ENCODE peak calls at places on chromosomes 13 and 19, in nine cellular contexts. One of them, this sample, is unnamed.
A peak's percentile ranks its signal among the peaks of the same experiment; 100 is the strongest.

GRCh38 chr13:20901668-20902437 is 693 bp downstream of the XPO4 start:
- DNase-seq in tibial nerve: no peak
- DNase-seq in effector memory CD4-positive, alpha-beta T cell: peak; percentile 3
- DNase-seq in DND-41: peak; percentile 43
- DNase-seq in heart left ventricle: no peak
- DNase-seq in A549: peak; percentile 42
- DNase-seq in psoas muscle: peak; percentile 40
- DNase-seq in PC-3: peak; percentile 55
- DNase-seq in ascending aorta: no peak
- DNase-seq in this sample: peak; percentile 13

GRCh38 chr19:18537431-18537830 is 5.9 kb downstream of the FKBP8 start:
- DNase-seq in tibial nerve: no peak
- DNase-seq in effector memory CD4-positive, alpha-beta T cell: no peak
- DNase-seq in DND-41: no peak
- DNase-seq in heart left ventricle: no peak
- DNase-seq in A549: no peak
- DNase-seq in psoas muscle: no peak
- DNase-seq in PC-3: no peak
- DNase-seq in ascending aorta: no peak
- DNase-seq in this sample: no peak

GRCh38 chr19:10189631-10190425 is 4.9 kb downstream of the DNMT1 start:
- DNase-seq in tibial nerve: no peak
- DNase-seq in effector memory CD4-positive, alpha-beta T cell: no peak
- DNase-seq in DND-41: no peak
- DNase-seq in heart left ventricle: no peak
- DNase-seq in A549: no peak
- DNase-seq in psoas muscle: no peak
- DNase-seq in PC-3: no peak
- DNase-seq in ascending aorta: no peak
- DNase-seq in this sample: no peak

GRCh38 chr13:68076046-68076445 is 845.9 kb upstream of the PCDH9 start:
- DNase-seq in tibial nerve: no peak
- DNase-seq in effector memory CD4-positive, alpha-beta T cell: no peak
- DNase-seq in DND-41: no peak
- DNase-seq in heart left ventricle: no peak
- DNase-seq in A549: no peak
- DNase-seq in psoas muscle: no peak
- DNase-seq in PC-3: no peak
- DNase-seq in ascending aorta: no peak
- DNase-seq in this sample: no peak

GRCh38 chr13:39232999-39233398 is 194.7 kb downstream of the NHLRC3 start:
- DNase-seq in tibial nerve: no peak
- DNase-seq in effector memory CD4-positive, alpha-beta T cell: no peak
- DNase-seq in DND-41: no peak
- DNase-seq in heart left ventricle: no peak
- DNase-seq in A549: no peak
- DNase-seq in psoas muscle: no peak
- DNase-seq in PC-3: no peak
- DNase-seq in ascending aorta: no peak
- DNase-seq in this sample: no peak

GRCh38 chr13:36862002-36862706 is 43.1 kb downstream of the RFXAP start:
- DNase-seq in tibial nerve: no peak
- DNase-seq in effector memory CD4-positive, alpha-beta T cell: no peak
- DNase-seq in DND-41: no peak
- DNase-seq in heart left ventricle: no peak
- DNase-seq in A549: no peak
- DNase-seq in psoas muscle: no peak
- DNase-seq in PC-3: peak; percentile 44
- DNase-seq in ascending aorta: no peak
- DNase-seq in this sample: no peak

GRCh38 chr19:6057651-6058365 is 52.5 kb downstream of the RFX2 start:
- DNase-seq in tibial nerve: no peak
- DNase-seq in effector memory CD4-positive, alpha-beta T cell: no peak
- DNase-seq in DND-41: no peak
- DNase-seq in heart left ventricle: no peak
- DNase-seq in A549: no peak
- DNase-seq in psoas muscle: no peak
- DNase-seq in PC-3: no peak
- DNase-seq in ascending aorta: no peak
- DNase-seq in this sample: no peak

GRCh38 chr13:47004022-47004421 is 107.2 kb upstream of the HTR2A start:
- DNase-seq in tibial nerve: no peak
- DNase-seq in effector memory CD4-positive, alpha-beta T cell: no peak
- DNase-seq in DND-41: no peak
- DNase-seq in heart left ventricle: no peak
- DNase-seq in A549: no peak
- DNase-seq in psoas muscle: no peak
- DNase-seq in PC-3: peak; percentile 11
- DNase-seq in ascending aorta: no peak
- DNase-seq in this sample: no peak

GRCh38 chr13:97855570-97855970 is 97.9 kb upstream of the IPO5 start:
- DNase-seq in tibial nerve: no peak
- DNase-seq in effector memory CD4-positive, alpha-beta T cell: no peak
- DNase-seq in DND-41: peak; percentile 28
- DNase-seq in heart left ventricle: no peak
- DNase-seq in A549: peak; percentile 65
- DNase-seq in psoas muscle: no peak
- DNase-seq in PC-3: peak; percentile 77
- DNase-seq in ascending aorta: no peak
- DNase-seq in this sample: no peak

GRCh38 chr13:72313546-72313945 is 413.9 kb downstream of the MZT1 start:
- DNase-seq in tibial nerve: no peak
- DNase-seq in effector memory CD4-positive, alpha-beta T cell: no peak
- DNase-seq in DND-41: no peak
- DNase-seq in heart left ventricle: no peak
- DNase-seq in A549: no peak
- DNase-seq in psoas muscle: no peak
- DNase-seq in PC-3: no peak
- DNase-seq in ascending aorta: no peak
- DNase-seq in this sample: no peak

GRCh38 chr19:5058456-5059190 is 89.7 kb downstream of the KDM4B start:
- DNase-seq in tibial nerve: no peak
- DNase-seq in effector memory CD4-positive, alpha-beta T cell: no peak
- DNase-seq in DND-41: no peak
- DNase-seq in heart left ventricle: no peak
- DNase-seq in A549: no peak
- DNase-seq in psoas muscle: no peak
- DNase-seq in PC-3: peak; percentile 50
- DNase-seq in ascending aorta: no peak
- DNase-seq in this sample: no peak

GRCh38 chr19:36378625-36379509 is at the start of gene ZFP14:
- DNase-seq in tibial nerve: peak; percentile 64
- DNase-seq in effector memory CD4-positive, alpha-beta T cell: peak; percentile 85
- DNase-seq in DND-41: peak; percentile 96
- DNase-seq in heart left ventricle: peak; percentile 97
- DNase-seq in A549: peak; percentile 98
- DNase-seq in psoas muscle: peak; percentile 94
- DNase-seq in PC-3: peak; percentile 87
- DNase-seq in ascending aorta: peak; percentile 95
- DNase-seq in this sample: peak; percentile 89

GRCh38 chr19:4722671-4723464 is 774 bp downstream of the DPP9 start:
- DNase-seq in tibial nerve: no peak
- DNase-seq in effector memory CD4-positive, alpha-beta T cell: no peak
- DNase-seq in DND-41: peak; percentile 43
- DNase-seq in heart left ventricle: no peak
- DNase-seq in A549: no peak
- DNase-seq in psoas muscle: no peak
- DNase-seq in PC-3: peak; percentile 42
- DNase-seq in ascending aorta: peak; percentile 84
- DNase-seq in this sample: no peak

GRCh38 chr19:7391218-7391670 is 42.5 kb downstream of the ARHGEF18 start:
- DNase-seq in tibial nerve: no peak
- DNase-seq in effector memory CD4-positive, alpha-beta T cell: no peak
- DNase-seq in DND-41: no peak
- DNase-seq in heart left ventricle: no peak
- DNase-seq in A549: peak; percentile 94
- DNase-seq in psoas muscle: no peak
- DNase-seq in PC-3: peak; percentile 97
- DNase-seq in ascending aorta: no peak
- DNase-seq in this sample: no peak

GRCh38 chr13:106496072-106496997 is 39.1 kb downstream of the EFNB2 start:
- DNase-seq in tibial nerve: no peak
- DNase-seq in effector memory CD4-positive, alpha-beta T cell: no peak
- DNase-seq in DND-41: no peak
- DNase-seq in heart left ventricle: no peak
- DNase-seq in A549: no peak
- DNase-seq in psoas muscle: no peak
- DNase-seq in PC-3: no peak
- DNase-seq in ascending aorta: no peak
- DNase-seq in this sample: no peak

GRCh38 chr19:21323000-21323399 is 6.2 kb downstream of the ZNF708 start:
- DNase-seq in tibial nerve: no peak
- DNase-seq in effector memory CD4-positive, alpha-beta T cell: no peak
- DNase-seq in DND-41: no peak
- DNase-seq in heart left ventricle: no peak
- DNase-seq in A549: no peak
- DNase-seq in psoas muscle: no peak
- DNase-seq in PC-3: no peak
- DNase-seq in ascending aorta: no peak
- DNase-seq in this sample: no peak

GRCh38 chr13:31008400-31009115 is 76.1 kb downstream of the TEX26 start:
- DNase-seq in tibial nerve: no peak
- DNase-seq in effector memory CD4-positive, alpha-beta T cell: no peak
- DNase-seq in DND-41: no peak
- DNase-seq in heart left ventricle: no peak
- DNase-seq in A549: no peak
- DNase-seq in psoas muscle: no peak
- DNase-seq in PC-3: no peak
- DNase-seq in ascending aorta: no peak
- DNase-seq in this sample: no peak

GRCh38 chr13:20503088-20504083 is 22.3 kb downstream of the CRYL1 start:
- DNase-seq in tibial nerve: no peak
- DNase-seq in effector memory CD4-positive, alpha-beta T cell: no peak
- DNase-seq in DND-41: no peak
- DNase-seq in heart left ventricle: no peak
- DNase-seq in A549: no peak
- DNase-seq in psoas muscle: no peak
- DNase-seq in PC-3: no peak
- DNase-seq in ascending aorta: no peak
- DNase-seq in this sample: no peak

GRCh38 chr13:98927954-98928927 is 49.6 kb downstream of the DOCK9 start:
- DNase-seq in tibial nerve: no peak
- DNase-seq in effector memory CD4-positive, alpha-beta T cell: no peak
- DNase-seq in DND-41: no peak
- DNase-seq in heart left ventricle: no peak
- DNase-seq in A549: no peak
- DNase-seq in psoas muscle: no peak
- DNase-seq in PC-3: no peak
- DNase-seq in ascending aorta: no peak
- DNase-seq in this sample: no peak

GRCh38 chr13:25214371-25215252 is 42.5 kb upstream of the AMER2 start:
- DNase-seq in tibial nerve: peak; percentile 43
- DNase-seq in effector memory CD4-positive, alpha-beta T cell: no peak
- DNase-seq in DND-41: no peak
- DNase-seq in heart left ventricle: no peak
- DNase-seq in A549: peak; percentile 2
- DNase-seq in psoas muscle: no peak
- DNase-seq in PC-3: peak; percentile 61
- DNase-seq in ascending aorta: peak; percentile 19
- DNase-seq in this sample: no peak

DNA sequence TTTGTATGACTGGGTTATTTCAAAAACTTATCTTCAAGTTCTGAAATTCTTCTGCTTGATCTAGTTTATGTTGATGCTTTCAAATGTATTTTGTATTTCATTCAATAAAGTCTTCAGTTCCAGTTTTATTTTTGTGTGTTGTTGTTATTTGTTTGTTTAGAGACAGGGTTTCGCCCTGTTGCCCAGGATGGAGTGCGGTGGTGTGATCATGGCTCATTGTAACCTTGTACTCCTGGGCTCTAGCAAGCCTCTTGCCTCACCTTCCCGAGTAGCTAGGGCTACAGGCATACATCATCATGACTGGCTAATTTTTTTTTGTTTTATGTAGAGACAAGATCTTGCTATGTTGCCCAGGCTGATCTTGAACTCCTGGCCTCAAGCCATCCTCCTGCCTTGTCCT is 40.3 kb upstream of the ARHGEF7 start:
- DNase-seq in tibial nerve: no peak
- DNase-seq in effector memory CD4-positive, alpha-beta T cell: no peak
- DNase-seq in DND-41: no peak
- DNase-seq in heart left ventricle: no peak
- DNase-seq in A549: no peak
- DNase-seq in psoas muscle: no peak
- DNase-seq in PC-3: no peak
- DNase-seq in ascending aorta: no peak
- DNase-seq in this sample: no peak
- H3K9me3 ChIP-seq in tibial nerve: peaks cover 44% of the 10 kb centered on the region
- H3K9me3 ChIP-seq in effector memory CD4-positive, alpha-beta T cell: peaks cover 6% of the 10 kb centered on the region
- H3K9me3 ChIP-seq in DND-41: peaks cover 32% of the 10 kb centered on the region
- H3K9me3 ChIP-seq in heart left ventricle: peaks cover 21% of the 10 kb centered on the region
- H3K9me3 ChIP-seq in A549: peaks cover 11% of the 10 kb centered on the region
- H3K9me3 ChIP-seq in psoas muscle: peaks cover 22% of the 10 kb centered on the region
- H3K9me3 ChIP-seq in PC-3: peaks cover 7% of the 10 kb centered on the region
- H3K9me3 ChIP-seq in ascending aorta: peaks cover 18% of the 10 kb centered on the region
- H3K9me3 ChIP-seq in this sample: peaks cover 3% of the 10 kb centered on the region

GRCh38 chr19:12527034-12527836 is 24.0 kb downstream of the ZNF564 start:
- DNase-seq in tibial nerve: no peak
- DNase-seq in effector memory CD4-positive, alpha-beta T cell: no peak
- DNase-seq in DND-41: no peak
- DNase-seq in heart left ventricle: no peak
- DNase-seq in A549: peak; percentile 62
- DNase-seq in psoas muscle: no peak
- DNase-seq in PC-3: peak; percentile 19
- DNase-seq in ascending aorta: no peak
- DNase-seq in this sample: no peak

GRCh38 chr19:12526542-12526941 is 24.7 kb downstream of the ZNF564 start:
- DNase-seq in tibial nerve: no peak
- DNase-seq in effector memory CD4-positive, alpha-beta T cell: no peak
- DNase-seq in DND-41: no peak
- DNase-seq in heart left ventricle: no peak
- DNase-seq in A549: no peak
- DNase-seq in psoas muscle: no peak
- DNase-seq in PC-3: no peak
- DNase-seq in ascending aorta: no peak
- DNase-seq in this sample: no peak

GRCh38 chr19:12521996-12522395 is 29.3 kb downstream of the ZNF564 start:
- DNase-seq in tibial nerve: no peak
- DNase-seq in effector memory CD4-positive, alpha-beta T cell: no peak
- DNase-seq in DND-41: peak; percentile 20
- DNase-seq in heart left ventricle: no peak
- DNase-seq in A549: peak; percentile 18
- DNase-seq in psoas muscle: no peak
- DNase-seq in PC-3: no peak
- DNase-seq in ascending aorta: no peak
- DNase-seq in this sample: no peak
- H3K9me3 ChIP-seq in tibial nerve: peaks cover 100% of the 10 kb centered on the region
- H3K9me3 ChIP-seq in effector memory CD4-positive, alpha-beta T cell: peaks cover 41% of the 10 kb centered on the region
- H3K9me3 ChIP-seq in DND-41: peaks cover 41% of the 10 kb centered on the region
- H3K9me3 ChIP-seq in heart left ventricle: peaks cover 58% of the 10 kb centered on the region
- H3K9me3 ChIP-seq in A549: peaks cover 85% of the 10 kb centered on the region
- H3K9me3 ChIP-seq in psoas muscle: peaks cover 91% of the 10 kb centered on the region
- H3K9me3 ChIP-seq in PC-3: peaks cover 61% of the 10 kb centered on the region
- H3K9me3 ChIP-seq in ascending aorta: peaks cover 100% of the 10 kb centered on the region
- H3K9me3 ChIP-seq in this sample: peaks cover 35% of the 10 kb centered on the region

GRCh38 chr19:57779220-57779845 is 9.9 kb downstream of the ZNF586 start:
- DNase-seq in tibial nerve: no peak
- DNase-seq in effector memory CD4-positive, alpha-beta T cell: no peak
- DNase-seq in DND-41: no peak
- DNase-seq in heart left ventricle: no peak
- DNase-seq in A549: peak; percentile 45
- DNase-seq in psoas muscle: no peak
- DNase-seq in PC-3: no peak
- DNase-seq in ascending aorta: no peak
- DNase-seq in this sample: no peak
- H3K9me3 ChIP-seq in tibial nerve: peaks cover 100% of the 10 kb centered on the region
- H3K9me3 ChIP-seq in effector memory CD4-positive, alpha-beta T cell: peaks cover 51% of the 10 kb centered on the region
- H3K9me3 ChIP-seq in DND-41: peaks cover 7% of the 10 kb centered on the region
- H3K9me3 ChIP-seq in heart left ventricle: peaks cover 29% of the 10 kb centered on the region
- H3K9me3 ChIP-seq in A549: peaks cover 100% of the 10 kb centered on the region
- H3K9me3 ChIP-seq in psoas muscle: peaks cover 22% of the 10 kb centered on the region
- H3K9me3 ChIP-seq in PC-3: peaks cover 19% of the 10 kb centered on the region
- H3K9me3 ChIP-seq in ascending aorta: peaks cover 100% of the 10 kb centered on the region
- H3K9me3 ChIP-seq in this sample: peaks cover 51% of the 10 kb centered on the region

GRCh38 chr13:38216181-38216580 is 133.5 kb upstream of the UFM1 start:
- DNase-seq in tibial nerve: no peak
- DNase-seq in effector memory CD4-positive, alpha-beta T cell: no peak
- DNase-seq in DND-41: no peak
- DNase-seq in heart left ventricle: no peak
- DNase-seq in A549: no peak
- DNase-seq in psoas muscle: no peak
- DNase-seq in PC-3: no peak
- DNase-seq in ascending aorta: no peak
- DNase-seq in this sample: no peak
- H3K9me3 ChIP-seq in tibial nerve: peaks cover 6% of the 10 kb centered on the region
- H3K9me3 ChIP-seq in effector memory CD4-positive, alpha-beta T cell: no peaks in the 10 kb centered on the region
- H3K9me3 ChIP-seq in DND-41: no peaks in the 10 kb centered on the region
- H3K9me3 ChIP-seq in heart left ventricle: no peaks in the 10 kb centered on the region
- H3K9me3 ChIP-seq in A549: no peaks in the 10 kb centered on the region
- H3K9me3 ChIP-seq in psoas muscle: no peaks in the 10 kb centered on the region
- H3K9me3 ChIP-seq in PC-3: no peaks in the 10 kb centered on the region
- H3K9me3 ChIP-seq in ascending aorta: peaks cover 5% of the 10 kb centered on the region
- H3K9me3 ChIP-seq in this sample: peaks cover 4% of the 10 kb centered on the region

This sample was measured in T-helper 17 cell.